ENCODE peak calls at places on chromosomes 5 and 9, in ten cellular contexts. K is fibroblast of lung; D is suprapubic skin; Z is psoas muscle; F is HepG2; P is spleen; X is aorta; E is heart left ventricle; I is lower lobe of right lung; A is naive thymus-derived CD4-positive, alpha-beta T cell. L is an unnamed sample. For H3K27me3 and H3K36me3, the result is how much of the 10 kb centered on the place peaks cover.

GRCh38 chr9:88313364-88314220 is 74.7 kb upstream of the SPIN1 start:
- DNase-seq in K (no peak), D (no peak), Z (no peak), F (no peak), P (no peak), X (no peak), E (no peak), I (no peak), A (no peak), L (no peak)

GRCh38 chr5:111076076-111076475 is 4.6 kb downstream of the TSLP start:
- DNase-seq in K (no peak), D (no peak), Z (no peak), F (no peak), P (no peak), X (no peak), E (no peak), I (no peak), A (no peak), L (no peak)

GRCh38 chr5:134177197-134178171 is 734 bp upstream of the SKP1 start:
- DNase-seq in K (peak), D (peak), Z (peak), F (peak), P (peak), X (no peak), E (peak), I (peak), A (peak), L (no peak)

GRCh38 chr5:33891731-33892418 is at the start of gene ADAMTS12:
- DNase-seq in K (peak), D (peak), Z (peak), F (no peak), P (no peak), X (peak), E (peak), I (no peak), A (no peak), L (no peak)

GRCh38 chr9:107138261-107138992 is 144.7 kb upstream of the RAD23B start:
- DNase-seq in K (peak), D (no peak), Z (no peak), F (no peak), P (no peak), X (no peak), E (no peak), I (no peak), A (no peak), L (peak)

GRCh38 chr5:68339921-68340321 is 124.4 kb downstream of the PIK3R1 start:
- DNase-seq in K (no peak), D (no peak), Z (no peak), F (no peak), P (no peak), X (no peak), E (no peak), I (no peak), A (no peak), L (no peak)

GRCh38 chr5:150000990-150001659 is 586 bp downstream of the HMGXB3 start:
- DNase-seq in K (peak), D (peak), Z (peak), F (no peak), P (peak), X (peak), E (peak), I (peak), A (peak), L (peak)

GRCh38 chr5:122882836-122883235 is 37.4 kb downstream of the SNX24 start:
- DNase-seq in K (peak), D (no peak), Z (no peak), F (no peak), P (no peak), X (no peak), E (no peak), I (no peak), A (no peak), L (no peak)

GRCh38 chr9:36091028-36091953 is 45.2 kb upstream of the GLIPR2 start:
- DNase-seq in K (peak), D (no peak), Z (no peak), F (peak), P (no peak), X (no peak), E (peak), I (no peak), A (no peak), L (no peak)

GRCh38 chr9:15127831-15128230 is 179.2 kb downstream of the TTC39B start:
- DNase-seq in K (no peak), D (no peak), Z (no peak), F (no peak), P (no peak), X (no peak), E (no peak), I (no peak), A (no peak), L (no peak)

GRCh38 chr5:160259341-160259740 is 30.0 kb downstream of the FABP6 start:
- DNase-seq in K (no peak), D (no peak), Z (no peak), F (no peak), P (peak), X (no peak), E (no peak), I (no peak), A (no peak), L (no peak)

GRCh38 chr5:60829490-60830266 is 14.4 kb downstream of the ELOVL7 start:
- DNase-seq in K (no peak), D (no peak), Z (no peak), F (no peak), P (no peak), X (no peak), E (no peak), I (no peak), A (no peak), L (no peak)

GRCh38 chr5:95406426-95407093 is 15.4 kb downstream of the FAM81B start:
- DNase-seq in K (no peak), D (no peak), Z (no peak), F (no peak), P (no peak), X (no peak), E (no peak), I (no peak), A (no peak), L (no peak)

GRCh38 chr5:108707145-108707544 is 40.6 kb upstream of the FER start:
- DNase-seq in K (no peak), D (no peak), Z (no peak), F (no peak), P (no peak), X (no peak), E (no peak), I (no peak), A (no peak), L (no peak)

GRCh38 chr9:90921104-90921503 is 119.5 kb downstream of the SYK start:
- DNase-seq in K (no peak), D (no peak), Z (peak), F (no peak), P (no peak), X (peak), E (peak), I (peak), A (no peak), L (peak)

GRCh38 chr5:168468836-168469235 is 17.4 kb upstream of the RARS1 start:
- DNase-seq in K (peak), D (no peak), Z (no peak), F (no peak), P (no peak), X (no peak), E (no peak), I (no peak), A (no peak), L (no peak)

GRCh38 chr9:16864741-16865434 is 5.6 kb downstream of the BNC2 start:
- DNase-seq in K (peak), D (no peak), Z (no peak), F (no peak), P (no peak), X (no peak), E (no peak), I (no peak), A (no peak), L (no peak)

GRCh38 chr5:148808864-148809642 is 17.4 kb upstream of the ADRB2 start:
- DNase-seq in K (no peak), D (no peak), Z (no peak), F (no peak), P (peak), X (peak), E (peak), I (peak), A (peak), L (no peak)

GRCh38 chr5:159057426-159057825 is 42.3 kb downstream of the EBF1 start:
- DNase-seq in K (no peak), D (no peak), Z (no peak), F (no peak), P (no peak), X (no peak), E (no peak), I (no peak), A (no peak), L (no peak)

GRCh38 chr5:38149815-38150195 is 108.6 kb upstream of the EGFLAM start:
- DNase-seq in K (no peak), D (no peak), Z (no peak), F (no peak), P (no peak), X (no peak), E (no peak), I (no peak), A (no peak), L (no peak)

GRCh38 chr9:86577420-86578333 is 223.5 kb upstream of the TUT7 start:
- DNase-seq in K (no peak), D (no peak), Z (no peak), F (no peak), P (no peak), X (no peak), E (no peak), I (no peak), A (no peak), L (no peak)

GRCh38 chr9:87084407-87084806 is 137.1 kb upstream of the GAS1 start:
- DNase-seq in K (no peak), D (no peak), Z (no peak), F (no peak), P (no peak), X (no peak), E (no peak), I (no peak), A (no peak), L (no peak)

GRCh38 chr5:10110228-10110627 is 139.5 kb downstream of the ATPSCKMT start:
- DNase-seq in K (no peak), D (no peak), Z (no peak), F (no peak), P (no peak), X (no peak), E (no peak), I (no peak), A (no peak), L (no peak)

GRCh38 chr5:75053286-75054109 is 1.1 kb upstream of the GCNT4 start:
- DNase-seq in K (peak), D (peak), Z (peak), F (peak), P (peak), X (peak), E (peak), I (peak), A (peak), L (peak)

GRCh38 chr5:138706655-138707480 is 46.4 kb upstream of the CTNNA1 start:
- DNase-seq in K (peak), D (no peak), Z (no peak), F (no peak), P (no peak), X (peak), E (peak), I (no peak), A (no peak), L (no peak)

GRCh38 chr9:131739192-131739961 is 499 bp downstream of the RAPGEF1 start:
- DNase-seq in K (no peak), D (no peak), Z (peak), F (no peak), P (peak), X (peak), E (peak), I (peak), A (no peak), L (no peak)

GRCh38 chr9:19085295-19085694 is 17.4 kb downstream of the HAUS6 start:
- DNase-seq in K (peak), D (no peak), Z (no peak), F (peak), P (no peak), X (no peak), E (no peak), I (no peak), A (peak), L (no peak)

GRCh38 chr9:37152365-37152764 is 32.0 kb downstream of the ZCCHC7 start:
- DNase-seq in K (no peak), D (no peak), Z (no peak), F (no peak), P (no peak), X (no peak), E (no peak), I (no peak), A (no peak), L (no peak)
- H3K27me3 ChIP-seq in K (under half), D (under half), Z (under half), F (under half), P (under half), X (under half), E (under half), I (under half), A (under half), L (under half)

GRCh38 chr9:116358251-116358650 is 204.7 kb downstream of the PAPPA start:
- DNase-seq in K (no peak), D (no peak), Z (no peak), F (no peak), P (no peak), X (no peak), E (no peak), I (no peak), A (no peak), L (no peak)
- H3K36me3 ChIP-seq in K (under half), D (under half), Z (under half), F (under half), P (under half), X (under half), E (under half), I (under half), A (under half), L (under half)

DNA sequence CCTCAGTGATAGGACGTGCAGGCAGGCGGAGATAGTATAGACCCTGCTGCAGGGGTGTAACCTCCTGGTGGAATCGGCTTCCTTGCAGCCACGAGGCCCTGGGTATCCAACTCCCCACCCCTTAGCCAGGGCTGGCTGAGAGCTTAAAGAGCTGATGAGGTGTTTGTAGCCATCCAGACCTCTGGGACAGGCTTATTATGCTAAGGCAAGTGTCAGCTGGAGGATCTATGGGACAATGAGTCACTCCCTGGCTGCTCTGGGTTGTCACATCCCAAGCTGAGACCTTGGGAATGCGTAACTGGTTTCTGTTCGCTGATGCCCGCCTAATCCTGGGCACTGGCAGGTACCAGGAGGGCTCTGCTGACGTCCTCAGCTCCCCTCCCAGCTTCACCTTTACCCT is 38.9 kb downstream of the DAB2IP start:
- DNase-seq in K (no peak), D (no peak), Z (no peak), F (no peak), P (no peak), X (no peak), E (no peak), I (peak), A (no peak), L (no peak)
- H3K27me3 ChIP-seq in K (under half), D (under half), Z (under half), F (under half), P (under half), X (under half), E (under half), I (under half), A (under half), L (under half)

GRCh38 chr9:93513606-93514005 is 60.2 kb upstream of the FAM120AOS start:
- DNase-seq in K (no peak), D (no peak), Z (no peak), F (no peak), P (no peak), X (no peak), E (no peak), I (no peak), A (no peak), L (no peak)
- H3K36me3 ChIP-seq in K (under half), D (under half), Z (under half), F (under half), P (half or more), X (under half), E (under half), I (under half), A (under half), L (under half)

GRCh38 chr5:151624486-151624885 is 33.4 kb upstream of the FAT2 start:
- DNase-seq in K (no peak), D (no peak), Z (no peak), F (no peak), P (no peak), X (no peak), E (no peak), I (no peak), A (no peak), L (no peak)

GRCh38 chr5:151630088-151630487 is 39.0 kb upstream of the FAT2 start:
- DNase-seq in K (no peak), D (no peak), Z (no peak), F (no peak), P (no peak), X (no peak), E (no peak), I (no peak), A (no peak), L (no peak)

GRCh38 chr5:151631941-151632340 is 40.8 kb upstream of the FAT2 start:
- DNase-seq in K (no peak), D (no peak), Z (no peak), F (no peak), P (no peak), X (no peak), E (no peak), I (no peak), A (no peak), L (no peak)

GRCh38 chr5:151628112-151628823 is 37.1 kb upstream of the FAT2 start:
- DNase-seq in K (no peak), D (no peak), Z (peak), F (no peak), P (no peak), X (peak), E (no peak), I (no peak), A (no peak), L (peak)

GRCh38 chr5:151627650-151628049 is 36.5 kb upstream of the FAT2 start:
- DNase-seq in K (no peak), D (no peak), Z (no peak), F (no peak), P (no peak), X (no peak), E (no peak), I (no peak), A (no peak), L (no peak)
- H3K27me3 ChIP-seq in K (under half), D (under half), Z (under half), F (under half), P (under half), X (under half), E (under half), I (under half), A (under half), L (under half)